ENCODE peak calls at places on chromosomes 3 and 15, in four cellular contexts. Y, G, T and L are unnamed samples.
A peak's percentile ranks its signal among the peaks of the same experiment; 100 is the strongest.

GRCh38 chr3:119104031-119104430 is 41.9 kb upstream of the TEX55 start:
- DNase-seq in Y (no peak), G (no peak), T (no peak), L (no peak)

GRCh38 chr3:149089395-149089794 is 3.1 kb upstream of the HLTF start:
- DNase-seq in Y (no peak), G (no peak), T (no peak), L (no peak)

GRCh38 chr3:53975382-53975781 is 83.7 kb upstream of the SELENOK start:
- DNase-seq in Y (no peak), G (no peak), T (no peak), L (no peak)

GRCh38 chr15:26772588-26773484 is at the start of gene GABRB3:
- DNase-seq in Y (no peak), G (no peak), T (peak; percentile 84), L (peak; percentile 63)

GRCh38 chr3:176193032-176193698 is 1004.1 kb downstream of the TBL1XR1 start:
- DNase-seq in Y (no peak), G (no peak), T (no peak), L (no peak)

GRCh38 chr3:186014866-186015265 is 77.1 kb upstream of the TRA2B start:
- DNase-seq in Y (no peak), G (no peak), T (no peak), L (no peak)

GRCh38 chr3:134793562-134793961 is 1.5 kb upstream of the EPHB1 start:
- DNase-seq in Y (no peak), G (no peak), T (no peak), L (no peak)

GRCh38 chr3:4613366-4613765 is 120.2 kb downstream of the ITPR1 start:
- DNase-seq in Y (no peak), G (no peak), T (no peak), L (no peak)

GRCh38 chr3:171334465-171334811 is 125.8 kb downstream of the TNIK start:
- DNase-seq in Y (no peak), G (no peak), T (no peak), L (no peak)

GRCh38 chr3:140424726-140425125 is 253.1 kb upstream of the TRIM42 start:
- DNase-seq in Y (no peak), G (no peak), T (no peak), L (no peak)

GRCh38 chr15:40420793-40421192 is 15.2 kb downstream of the IVD start:
- DNase-seq in Y (no peak), G (no peak), T (no peak), L (no peak)

GRCh38 chr15:52857937-52858336 is 67.8 kb upstream of the ONECUT1 start:
- DNase-seq in Y (no peak), G (no peak), T (no peak), L (no peak)

GRCh38 chr15:60208708-60209107 is 189.1 kb downstream of the ANXA2 start:
- DNase-seq in Y (no peak), G (no peak), T (no peak), L (no peak)

GRCh38 chr15:64694816-64695215 is 80.6 kb downstream of the RBPMS2 start:
- DNase-seq in Y (no peak), G (no peak), T (no peak), L (no peak)
- TF ChIP-seq SP1 in Y (no peak), G (no peak), T (no peak), L (no peak)

DNA sequence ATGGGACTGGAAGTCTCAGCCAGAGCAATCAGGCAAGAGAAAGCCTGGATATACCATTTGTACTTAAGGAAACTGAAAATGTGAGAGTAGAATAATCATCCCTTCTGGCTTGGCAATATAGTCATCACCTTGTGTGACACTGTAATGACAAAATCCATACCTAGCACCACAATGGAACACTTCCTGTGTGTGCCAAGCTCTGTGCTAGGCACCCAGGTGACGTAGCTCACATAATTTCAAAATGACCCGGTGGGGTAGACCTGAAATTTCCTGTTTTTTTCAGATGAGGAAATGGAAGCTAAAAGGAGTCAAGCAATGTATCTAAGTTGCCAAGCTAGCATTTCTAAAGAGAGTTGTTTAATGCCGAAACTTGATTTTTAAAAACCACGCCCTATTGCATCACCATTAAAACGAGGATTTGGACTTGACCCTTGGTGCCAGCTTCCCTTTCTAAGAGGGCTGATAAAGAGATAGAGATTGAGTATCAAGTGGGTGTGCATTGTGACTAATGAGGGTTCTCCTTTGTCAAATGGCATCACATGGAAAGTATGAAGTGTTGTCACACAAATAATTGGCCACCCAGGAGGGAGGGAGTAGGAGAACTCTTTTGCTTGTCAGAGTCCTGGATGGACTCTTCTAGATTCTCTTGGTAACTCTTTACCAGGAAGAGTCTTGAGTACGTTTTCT is 141.3 kb upstream of the PDZRN3 start:
- DNase-seq in Y (no peak), G (no peak), T (no peak), L (no peak)
- TF ChIP-seq ELF4 in Y (no peak), G (no peak), T (no peak), L (no peak)

GRCh38 chr3:50388021-50388719 is 28.8 kb upstream of the TMEM115 start:
- DNase-seq in Y (no peak), G (peak; percentile 41), T (peak; percentile 66), L (peak; percentile 56)
- TF ChIP-seq SP1 in Y (no peak), G (no peak), T (no peak), L (no peak)

GRCh38 chr3:165440380-165440779 is 244.2 kb upstream of the SLITRK3 start:
- DNase-seq in Y (no peak), G (no peak), T (no peak), L (no peak)
- TF ChIP-seq ELF4 in Y (no peak), G (no peak), T (no peak), L (no peak)

GRCh38 chr15:36403351-36403750 is 176.1 kb upstream of the CDIN1 start:
- DNase-seq in Y (no peak), G (no peak), T (no peak), L (no peak)

GRCh38 chr15:36401586-36401966 is 177.8 kb upstream of the CDIN1 start:
- DNase-seq in Y (no peak), G (no peak), T (no peak), L (no peak)

GRCh38 chr15:36407647-36408046 is 171.8 kb upstream of the CDIN1 start:
- DNase-seq in Y (peak; percentile 2), G (peak; percentile 15), T (no peak), L (no peak)

GRCh38 chr15:36409819-36410218 is 169.6 kb upstream of the CDIN1 start:
- DNase-seq in Y (no peak), G (no peak), T (no peak), L (no peak)

GRCh38 chr15:36406366-36406765 is 173.1 kb upstream of the CDIN1 start:
- DNase-seq in Y (no peak), G (no peak), T (no peak), L (no peak)
- TF ChIP-seq SP1 in Y (no peak), G (no peak), T (no peak), L (no peak)

GRCh38 chr3:127674099-127674792 is 1.5 kb downstream of the ABTB1 start:
- DNase-seq in Y (no peak), G (no peak), T (no peak), L (no peak)
- TF ChIP-seq ELF4 in Y (no peak), G (no peak), T (no peak), L (no peak)

DNA sequence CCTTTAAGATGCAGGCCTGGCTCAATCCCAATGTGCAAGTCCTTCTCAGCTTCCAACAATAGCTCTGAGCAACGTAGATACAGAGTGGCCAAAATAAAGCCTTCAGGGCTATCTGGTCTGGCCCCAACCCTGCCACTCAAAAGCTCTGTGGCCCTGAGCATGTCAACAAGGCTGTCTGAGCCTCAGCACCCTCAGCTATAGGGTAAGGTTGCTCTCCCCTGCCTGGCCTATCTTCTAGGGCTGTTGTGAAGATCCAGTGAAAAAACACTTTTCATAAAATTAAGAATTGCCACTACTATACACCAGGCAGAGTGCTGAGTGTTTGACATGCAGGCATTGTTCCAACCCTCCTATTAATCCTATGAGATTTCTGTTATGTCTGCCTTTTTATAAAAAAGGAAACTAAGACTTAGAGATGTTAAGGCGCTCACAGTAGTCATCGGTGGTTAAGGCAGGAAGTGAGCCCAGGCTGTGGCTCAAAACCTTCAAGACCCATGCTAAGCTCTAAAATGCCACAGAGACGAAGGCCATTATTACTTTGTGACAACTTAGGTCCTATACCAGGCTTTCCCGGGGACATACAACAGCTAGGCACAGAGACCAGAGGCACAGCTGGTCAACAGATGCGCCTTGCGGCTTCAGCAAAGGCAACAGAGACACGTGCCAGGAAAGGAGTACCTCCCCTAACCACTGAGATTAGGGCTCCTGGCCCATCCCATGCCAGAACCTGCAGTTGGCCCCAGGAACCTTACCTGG is 5.1 kb downstream of the POLG start:
- DNase-seq in Y (no peak), G (no peak), T (no peak), L (no peak)
- TF ChIP-seq SP1 in Y (no peak), G (no peak), T (no peak), L (no peak)

GRCh38 chr3:99842826-99843589 is 25.3 kb downstream of the CMSS1 start:
- DNase-seq in Y (peak; percentile 38), G (no peak), T (no peak), L (peak; percentile 20)
- TF ChIP-seq ELF4 in Y (no peak), G (no peak), T (no peak), L (no peak)